ENCODE peak calls at places on chromosomes 1 and 21, in four cellular contexts. U is fibroblast of lung, Z is prostate gland, E is progenitor cell of endocrine pancreas. J is an unnamed sample.

GRCh38 chr1:230778916-230779590 is 31.9 kb downstream of the CAPN9 start:
- DNase-seq in U (no peak), Z (no peak), E (no peak), J (peak; percentile 49)

GRCh38 chr1:75672528-75673393 is 51.7 kb upstream of the ACADM start:
- DNase-seq in U (peak; percentile 39), Z (no peak), E (no peak), J (peak; percentile 86)

GRCh38 chr1:239954836-239955235 is 136.8 kb upstream of the FMN2 start:
- DNase-seq in U (no peak), Z (no peak), E (no peak), J (no peak)

GRCh38 chr1:27003745-27004470 is 8.7 kb downstream of the TENT5B start:
- DNase-seq in U (no peak), Z (no peak), E (no peak), J (peak; percentile 37)

GRCh38 chr1:93399781-93400180 is 48.1 kb upstream of the FNBP1L start:
- DNase-seq in U (no peak), Z (peak; percentile 13), E (no peak), J (no peak)

GRCh38 chr21:26798856-26799751 is 46.1 kb downstream of the ADAMTS1 start:
- DNase-seq in U (peak; percentile 83), Z (no peak), E (no peak), J (peak; percentile 56)

GRCh38 chr1:186643600-186643999 is 36.6 kb downstream of the PTGS2 start:
- DNase-seq in U (no peak), Z (no peak), E (no peak), J (peak; percentile 71)

GRCh38 chr1:222045816-222046215 is 303.9 kb upstream of the DUSP10 start:
- DNase-seq in U (no peak), Z (no peak), E (no peak), J (peak; percentile 16)

GRCh38 chr1:2267051-2267830 is 39.1 kb downstream of the SKI start:
- DNase-seq in U (no peak), Z (no peak), E (no peak), J (no peak)

GRCh38 chr1:232457607-232458006 is 172.3 kb downstream of the SIPA1L2 start:
- DNase-seq in U (no peak), Z (no peak), E (no peak), J (no peak)

GRCh38 chr1:173113015-173113741 is 62.4 kb upstream of the TNFSF18 start:
- DNase-seq in U (no peak), Z (no peak), E (no peak), J (peak; percentile 75)

GRCh38 chr21:42443181-42443785 is 39.6 kb downstream of the UBASH3A start:
- DNase-seq in U (no peak), Z (no peak), E (no peak), J (no peak)

GRCh38 chr21:31351438-31351837 is 7.4 kb upstream of the TIAM1 start:
- DNase-seq in U (peak; percentile 35), Z (no peak), E (no peak), J (peak; percentile 60)

GRCh38 chr1:212286437-212287131 is 1.4 kb downstream of the PPP2R5A start:
- DNase-seq in U (peak; percentile 27), Z (peak; percentile 40), E (peak; percentile 9), J (peak; percentile 17)

GRCh38 chr1:59689741-59690140 is 125.0 kb upstream of the HOOK1 start:
- DNase-seq in U (no peak), Z (no peak), E (no peak), J (no peak)

GRCh38 chr1:213119794-213120193 is 68.8 kb downstream of the RPS6KC1 start:
- DNase-seq in U (no peak), Z (no peak), E (no peak), J (no peak)

GRCh38 chr1:16418823-16419425 is 18.3 kb downstream of the SPATA21 start:
- DNase-seq in U (peak; percentile 17), Z (no peak), E (no peak), J (peak; percentile 24)

GRCh38 chr1:1021010-1021845 is 1.3 kb downstream of the AGRN start:
- DNase-seq in U (peak; percentile 70), Z (no peak), E (no peak), J (peak; percentile 56)

GRCh38 chr1:200901350-200901749 is 6.7 kb downstream of the INAVA start:
- DNase-seq in U (no peak), Z (no peak), E (no peak), J (no peak)

GRCh38 chr1:2983706-2984398 is 37.4 kb upstream of the ACTRT2 start:
- DNase-seq in U (no peak), Z (no peak), E (no peak), J (no peak)

GRCh38 chr1:109256085-109256484 is 6.7 kb downstream of the CELSR2 start:
- DNase-seq in U (no peak), Z (no peak), E (no peak), J (no peak)

GRCh38 chr1:116945996-116946395 is 36.3 kb downstream of the PTGFRN start:
- DNase-seq in U (no peak), Z (no peak), E (no peak), J (no peak)

GRCh38 chr1:21706151-21706835 is 37.1 kb upstream of the RAP1GAP start:
- DNase-seq in U (peak; percentile 2), Z (no peak), E (no peak), J (peak; percentile 52)

GRCh38 chr1:109388208-109388711 is 9.5 kb downstream of the SORT1 start:
- DNase-seq in U (no peak), Z (no peak), E (no peak), J (no peak)

GRCh38 chr21:32359719-32360260 is 33.0 kb downstream of the URB1 start:
- DNase-seq in U (no peak), Z (no peak), E (no peak), J (peak; percentile 7)

GRCh38 chr1:181676269-181676668 is 193.0 kb downstream of the CACNA1E start:
- DNase-seq in U (peak; percentile 23), Z (no peak), E (no peak), J (peak; percentile 45)

GRCh38 chr1:178531897-178532296 is 19.0 kb downstream of the TEX35 start:
- DNase-seq in U (no peak), Z (no peak), E (no peak), J (no peak)

GRCh38 chr1:159854101-159854692 is 8.3 kb downstream of the VSIG8 start:
- DNase-seq in U (peak; percentile 53), Z (peak; percentile 54), E (no peak), J (peak; percentile 49)

GRCh38 chr1:41540886-41541591 is 56.6 kb upstream of the EDN2 start:
- DNase-seq in U (peak; percentile 9), Z (no peak), E (no peak), J (peak; percentile 31)

GRCh38 chr1:162397943-162398560 is 13.9 kb downstream of the SH2D1B start:
- DNase-seq in U (no peak), Z (no peak), E (no peak), J (no peak)

GRCh38 chr1:51877434-51878306 is 857 bp downstream of the NRDC start:
- DNase-seq in U (peak; percentile 38), Z (peak; percentile 14), E (no peak), J (peak; percentile 37)

GRCh38 chr1:51875291-51875772 is 3.2 kb downstream of the NRDC start:
- DNase-seq in U (no peak), Z (no peak), E (no peak), J (no peak)

GRCh38 chr1:51875836-51876235 is 2.7 kb downstream of the NRDC start:
- DNase-seq in U (no peak), Z (no peak), E (no peak), J (no peak)

GRCh38 chr1:51878616-51879336 is at the start of gene NRDC:
- DNase-seq in U (peak; percentile 100), Z (peak; percentile 100), E (peak; percentile 98), J (peak; percentile 100)

GRCh38 chr1:51878307-51878615 is 266 bp downstream of the NRDC start:
- DNase-seq in U (no peak), Z (no peak), E (no peak), J (no peak)
- TF ChIP-seq CTCF in U (no peak), Z (no peak), E (no peak), J (no peak)

GRCh38 chr1:100543640-100544039 is 5.7 kb downstream of the GPR88 start:
- DNase-seq in U (no peak), Z (no peak), E (no peak), J (no peak)
- TF ChIP-seq CTCF in U (no peak), Z (no peak), E (peak; percentile 25), J (peak; percentile 33)

DNA sequence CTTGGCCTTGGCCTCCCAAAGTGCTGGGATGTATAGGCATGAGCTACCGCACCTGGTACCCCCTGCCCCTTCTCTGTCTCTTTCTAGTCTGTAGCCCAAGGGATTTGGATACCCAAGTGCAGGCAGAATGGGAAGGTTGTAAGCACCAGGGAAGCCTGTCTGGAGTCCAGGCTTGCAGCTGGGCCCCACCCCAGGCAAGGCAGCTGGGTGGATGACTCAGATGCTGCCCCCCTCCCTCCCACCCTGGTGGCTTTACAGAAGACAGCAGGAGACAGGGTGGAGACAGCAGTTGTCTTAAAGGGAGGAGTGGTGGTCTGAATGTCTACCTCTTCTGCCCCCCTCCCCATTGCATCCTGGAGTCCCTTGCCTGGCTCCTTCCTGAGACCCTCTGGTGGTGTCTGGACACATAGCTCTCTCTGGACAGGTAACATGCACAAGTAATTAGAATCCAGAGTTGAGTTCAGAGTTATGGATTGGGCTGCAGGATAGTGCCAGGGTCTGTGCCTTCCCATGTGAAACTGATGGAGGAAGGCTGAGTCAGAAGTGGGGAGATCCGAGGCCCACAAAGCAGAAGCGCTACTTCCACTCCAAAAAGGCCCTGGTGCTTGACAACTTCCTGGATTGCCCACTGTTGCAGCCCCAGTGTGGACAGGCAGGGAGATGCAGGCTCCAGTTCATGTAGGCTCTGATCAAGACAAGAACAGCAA is 5.1 kb downstream of the LMNA start:
- DNase-seq in U (peak; percentile 77), Z (no peak), E (no peak), J (peak; percentile 85)
- TF ChIP-seq CTCF in U (no peak), Z (no peak), E (no peak), J (peak; percentile 7)

GRCh38 chr1:48718696-48719095 is 58.0 kb downstream of the BEND5 start:
- DNase-seq in U (no peak), Z (no peak), E (no peak), J (no peak)

DNA sequence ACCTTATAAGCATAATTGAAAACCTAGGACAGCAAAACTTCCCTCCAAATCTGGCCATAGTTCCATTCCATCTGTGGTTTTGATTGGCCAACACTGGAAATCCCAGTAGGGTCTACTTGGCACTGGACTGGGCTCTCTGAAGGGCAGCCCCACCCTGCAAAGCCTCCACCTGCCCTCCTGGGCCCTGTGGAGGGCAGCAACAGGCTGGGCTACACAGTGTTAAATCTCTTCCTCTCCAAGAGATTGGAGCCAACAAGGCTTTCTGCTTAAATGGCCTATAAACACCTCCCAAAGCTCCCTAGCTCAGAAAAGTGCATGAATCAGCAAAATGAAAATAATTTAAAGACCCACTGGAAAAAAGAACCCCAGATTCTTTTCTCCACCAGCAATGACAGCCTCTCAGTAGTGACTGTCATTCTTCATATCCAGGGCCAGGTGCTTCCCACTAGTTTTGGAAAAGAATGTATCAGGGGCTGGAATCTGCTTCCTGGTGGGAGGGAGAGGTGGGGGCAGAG is 58.5 kb downstream of the BEND5 start:
- DNase-seq in U (no peak), Z (no peak), E (no peak), J (no peak)
- TF ChIP-seq CTCF in U (no peak), Z (no peak), E (no peak), J (no peak)

DNA sequence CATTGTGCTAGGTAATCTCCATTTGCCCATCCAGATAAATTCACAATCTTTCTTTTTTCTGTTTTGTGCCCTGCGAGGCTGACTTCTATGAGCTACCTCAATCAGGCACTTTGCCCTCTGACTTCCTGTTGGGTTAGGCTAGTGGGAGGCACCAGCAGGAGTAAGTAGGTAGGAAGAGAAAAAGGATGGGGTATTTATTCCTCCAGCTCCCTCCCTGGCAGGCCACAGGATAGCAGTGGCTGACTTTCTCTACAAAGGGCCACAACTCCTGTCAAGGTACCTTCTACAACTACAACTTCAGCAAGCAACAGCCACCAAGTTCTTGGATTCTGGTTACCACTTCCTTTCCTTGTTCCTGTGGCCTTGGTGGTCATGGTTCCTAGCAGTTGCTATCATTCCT is 18.8 kb upstream of the GORAB start:
- DNase-seq in U (no peak), Z (no peak), E (no peak), J (no peak)
- TF ChIP-seq CTCF in U (no peak), Z (no peak), E (no peak), J (no peak)

J was measured in fibroblast of mammary gland.